ENCODE peak calls at places on chromosome 22, in seven cellular contexts. G, L, C, D, B, E and A are unnamed samples.

GRCh38 chr22:47165998-47166397 is 403.5 kb downstream of the TBC1D22A start:
- DNase-seq in G (no peak), L (no peak), C (no peak), D (no peak), B (no peak), E (no peak), A (no peak)

GRCh38 chr22:48918585-48919186 is 909.0 kb downstream of the BRD1 start:
- DNase-seq in G (no peak), L (no peak), C (no peak), D (no peak), B (no peak), E (no peak), A (no peak)

GRCh38 chr22:46081831-46082210 is 68.5 kb upstream of the PPARA start:
- DNase-seq in G (no peak), L (peak), C (peak), D (no peak), B (no peak), E (no peak), A (no peak)

GRCh38 chr22:38782402-38783094 is 11.4 kb downstream of the DNAL4 start:
- DNase-seq in G (peak), L (peak), C (no peak), D (peak), B (peak), E (peak), A (no peak)

GRCh38 chr22:30240541-30241417 is 5.8 kb downstream of the LIF start:
- DNase-seq in G (no peak), L (no peak), C (no peak), D (no peak), B (no peak), E (peak), A (no peak)

GRCh38 chr22:21652010-21652546 is 10.0 kb downstream of the SDF2L1 start:
- DNase-seq in G (peak), L (peak), C (peak), D (peak), B (peak), E (peak), A (peak)

GRCh38 chr22:17774206-17774927 is at the start of gene BID:
- DNase-seq in G (peak), L (peak), C (no peak), D (peak), B (no peak), E (peak), A (peak)

GRCh38 chr22:45323695-45324094 is 14.0 kb downstream of the FAM118A start:
- DNase-seq in G (no peak), L (no peak), C (no peak), D (no peak), B (no peak), E (no peak), A (no peak)

GRCh38 chr22:39174498-39175120 is 22.1 kb upstream of the CBX7 start:
- DNase-seq in G (peak), L (peak), C (peak), D (no peak), B (peak), E (peak), A (peak)

GRCh38 chr22:48738204-48738980 is 1089.3 kb downstream of the BRD1 start:
- DNase-seq in G (no peak), L (no peak), C (no peak), D (no peak), B (no peak), E (no peak), A (no peak)

GRCh38 chr22:40257979-40258378 is 80.3 kb downstream of the TNRC6B start:
- DNase-seq in G (peak), L (no peak), C (no peak), D (no peak), B (peak), E (peak), A (no peak)

GRCh38 chr22:32644252-32645100 is 157.0 kb upstream of the TIMP3 start:
- DNase-seq in G (peak), L (no peak), C (peak), D (no peak), B (peak), E (peak), A (peak)

GRCh38 chr22:17931400-17931825 is 92.9 kb downstream of the MICAL3 start:
- DNase-seq in G (no peak), L (no peak), C (peak), D (no peak), B (no peak), E (no peak), A (no peak)

GRCh38 chr22:40463017-40463631 is 92.7 kb downstream of the SGSM3 start:
- DNase-seq in G (no peak), L (no peak), C (no peak), D (peak), B (no peak), E (no peak), A (peak)

GRCh38 chr22:30265851-30266444 is 703 bp downstream of the OSM start:
- DNase-seq in G (no peak), L (no peak), C (no peak), D (peak), B (no peak), E (no peak), A (peak)

GRCh38 chr22:39496131-39496838 is 5.8 kb upstream of the MIEF1 start:
- DNase-seq in G (peak), L (peak), C (peak), D (peak), B (peak), E (peak), A (peak)

GRCh38 chr22:31100762-31101525 is 6.4 kb downstream of the SELENOM start:
- DNase-seq in G (no peak), L (no peak), C (no peak), D (no peak), B (no peak), E (no peak), A (no peak)

GRCh38 chr22:41240377-41241132 is at the start of gene CHADL:
- DNase-seq in G (no peak), L (peak), C (no peak), D (no peak), B (no peak), E (no peak), A (no peak)

GRCh38 chr22:32811788-32812187 is 10.3 kb downstream of the TIMP3 start:
- DNase-seq in G (no peak), L (no peak), C (no peak), D (no peak), B (no peak), E (no peak), A (no peak)

GRCh38 chr22:47854226-47854625 is 1091.8 kb downstream of the TBC1D22A start:
- DNase-seq in G (no peak), L (no peak), C (no peak), D (no peak), B (no peak), E (no peak), A (no peak)

GRCh38 chr22:27801616-27802388 is at the start of gene MN1:
- DNase-seq in G (peak), L (no peak), C (no peak), D (no peak), B (peak), E (peak), A (peak)

GRCh38 chr22:43923631-43924548 is at the start of gene PNPLA3:
- DNase-seq in G (peak), L (peak), C (peak), D (peak), B (peak), E (peak), A (peak)

GRCh38 chr22:48894804-48895250 is 932.8 kb downstream of the BRD1 start:
- DNase-seq in G (no peak), L (no peak), C (no peak), D (no peak), B (no peak), E (no peak), A (no peak)

GRCh38 chr22:44981857-44982256 is 27.9 kb downstream of the PHF21B start:
- DNase-seq in G (no peak), L (no peak), C (no peak), D (no peak), B (no peak), E (no peak), A (no peak)

GRCh38 chr22:31933816-31934482 is 10.4 kb upstream of the YWHAH start:
- DNase-seq in G (no peak), L (peak), C (no peak), D (no peak), B (no peak), E (no peak), A (no peak)

GRCh38 chr22:18110944-18111758 is 542 bp downstream of the TUBA8 start:
- DNase-seq in G (no peak), L (no peak), C (no peak), D (no peak), B (no peak), E (no peak), A (no peak)

DNA sequence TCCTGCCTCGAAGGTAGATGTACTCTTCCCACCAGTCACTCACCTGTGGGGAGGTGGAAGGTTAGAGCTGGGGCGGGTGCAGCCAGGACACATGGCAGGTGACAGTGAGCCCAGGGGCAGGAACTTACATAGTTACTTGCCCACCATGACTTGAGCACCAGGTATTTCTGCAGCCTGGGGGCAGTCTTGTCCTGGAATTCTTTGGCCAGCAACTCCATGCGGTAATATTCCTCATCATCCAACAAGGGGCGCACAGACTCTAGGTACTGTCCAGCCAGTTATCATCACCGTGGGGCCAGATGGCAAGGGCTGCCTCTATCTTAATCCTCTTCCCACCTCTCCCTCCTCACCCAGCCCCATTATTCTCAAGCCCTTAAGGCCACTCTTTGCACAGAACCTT is 2.2 kb downstream of the CPT1B start:
- DNase-seq in G (peak), L (peak), C (no peak), D (no peak), B (peak), E (peak), A (no peak)
- TF ChIP-seq CTCF in G (peak), L (peak), C (peak), D (no peak), B (peak), E (peak), A (no peak)

DNA sequence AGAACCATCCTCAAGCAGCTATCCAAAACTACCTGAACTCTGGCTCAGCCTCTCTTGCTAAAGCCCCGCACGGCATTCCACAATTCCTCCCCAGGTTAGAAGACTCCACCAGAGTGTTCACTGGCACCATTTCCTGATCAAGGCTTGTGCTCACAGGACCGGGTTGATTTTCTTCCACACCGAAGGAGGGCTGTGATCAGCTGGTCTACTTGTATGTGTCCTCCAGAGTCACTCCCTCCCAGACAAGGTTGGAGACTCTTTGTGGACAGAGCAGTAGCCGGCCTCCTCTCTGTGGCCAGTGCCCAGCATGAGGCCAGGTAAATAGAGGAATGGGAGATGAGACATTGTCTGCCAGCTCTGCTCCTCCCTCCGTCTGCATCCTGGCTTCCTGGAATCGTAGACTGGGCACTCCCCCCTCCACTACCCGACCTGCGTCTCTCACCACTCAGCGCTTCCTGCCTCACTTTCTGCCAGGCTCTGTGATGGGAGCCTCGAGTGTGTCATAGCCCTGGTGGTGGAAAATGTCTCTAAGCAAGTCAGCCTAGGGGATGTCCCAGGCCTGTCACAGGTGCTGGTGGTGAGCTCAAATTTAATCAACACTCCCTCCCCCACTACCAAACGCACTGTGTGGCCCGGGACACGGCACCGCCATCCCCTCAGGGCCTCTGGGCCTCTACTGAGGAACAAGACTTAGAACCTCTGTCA is 12.5 kb upstream of the TMPRSS6 start:
- DNase-seq in G (peak), L (no peak), C (peak), D (peak), B (peak), E (peak), A (peak)
- TF ChIP-seq CTCF in G (no peak), L (no peak), C (no peak), D (no peak), B (peak), E (no peak), A (no peak)

GRCh38 chr22:28801845-28802594 is 1.7 kb upstream of the XBP1 start:
- DNase-seq in G (no peak), L (no peak), C (no peak), D (no peak), B (no peak), E (no peak), A (no peak)

GRCh38 chr22:28799125-28799833 is 1.1 kb downstream of the XBP1 start:
- DNase-seq in G (peak), L (peak), C (peak), D (no peak), B (peak), E (peak), A (peak)

GRCh38 chr22:28799834-28800307 is 498 bp downstream of the XBP1 start:
- DNase-seq in G (peak), L (peak), C (peak), D (no peak), B (peak), E (peak), A (peak)

GRCh38 chr22:28800308-28801041 is at the start of gene XBP1:
- DNase-seq in G (peak), L (peak), C (peak), D (peak), B (peak), E (peak), A (peak)

DNA sequence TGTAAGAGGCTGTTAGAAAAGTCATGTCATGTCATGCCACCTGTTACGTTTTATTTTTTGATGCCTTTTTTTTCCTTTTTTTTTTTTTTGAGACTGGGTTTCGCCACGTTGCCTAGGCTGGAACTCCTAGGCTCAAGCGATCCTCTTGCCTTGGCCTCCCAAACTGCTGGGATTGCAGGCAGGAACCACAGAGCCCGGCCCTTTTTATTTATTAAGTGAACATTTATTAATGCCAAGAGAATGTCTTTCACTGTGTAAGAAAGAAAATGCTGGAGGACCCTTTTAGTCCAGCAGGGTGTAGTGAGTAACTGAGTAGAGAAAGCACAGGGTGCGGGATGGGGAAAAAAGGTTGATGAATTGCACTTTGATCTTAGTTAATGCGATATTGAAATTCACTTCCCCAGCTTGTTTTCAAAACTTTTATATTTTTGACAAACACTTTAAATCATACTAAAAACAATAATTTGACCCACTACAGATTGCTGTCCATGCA is 2.3 kb upstream of the XBP1 start:
- DNase-seq in G (no peak), L (no peak), C (no peak), D (no peak), B (no peak), E (no peak), A (peak)
- TF ChIP-seq CTCF in G (no peak), L (peak), C (no peak), D (no peak), B (no peak), E (no peak), A (peak)

GRCh38 chr22:35684270-35684700 is 33.4 kb upstream of the APOL5 start:
- DNase-seq in G (peak), L (peak), C (no peak), D (no peak), B (peak), E (peak), A (no peak)
- TF ChIP-seq CTCF in G (peak), L (peak), C (no peak), D (no peak), B (peak), E (peak), A (no peak)

GRCh38 chr22:25060522-25061071 is 108.1 kb downstream of the KIAA1671 start:
- DNase-seq in G (no peak), L (no peak), C (no peak), D (no peak), B (no peak), E (no peak), A (peak)
- TF ChIP-seq CTCF in G (peak), L (peak), C (peak), D (no peak), B (no peak), E (no peak), A (peak)

DNA sequence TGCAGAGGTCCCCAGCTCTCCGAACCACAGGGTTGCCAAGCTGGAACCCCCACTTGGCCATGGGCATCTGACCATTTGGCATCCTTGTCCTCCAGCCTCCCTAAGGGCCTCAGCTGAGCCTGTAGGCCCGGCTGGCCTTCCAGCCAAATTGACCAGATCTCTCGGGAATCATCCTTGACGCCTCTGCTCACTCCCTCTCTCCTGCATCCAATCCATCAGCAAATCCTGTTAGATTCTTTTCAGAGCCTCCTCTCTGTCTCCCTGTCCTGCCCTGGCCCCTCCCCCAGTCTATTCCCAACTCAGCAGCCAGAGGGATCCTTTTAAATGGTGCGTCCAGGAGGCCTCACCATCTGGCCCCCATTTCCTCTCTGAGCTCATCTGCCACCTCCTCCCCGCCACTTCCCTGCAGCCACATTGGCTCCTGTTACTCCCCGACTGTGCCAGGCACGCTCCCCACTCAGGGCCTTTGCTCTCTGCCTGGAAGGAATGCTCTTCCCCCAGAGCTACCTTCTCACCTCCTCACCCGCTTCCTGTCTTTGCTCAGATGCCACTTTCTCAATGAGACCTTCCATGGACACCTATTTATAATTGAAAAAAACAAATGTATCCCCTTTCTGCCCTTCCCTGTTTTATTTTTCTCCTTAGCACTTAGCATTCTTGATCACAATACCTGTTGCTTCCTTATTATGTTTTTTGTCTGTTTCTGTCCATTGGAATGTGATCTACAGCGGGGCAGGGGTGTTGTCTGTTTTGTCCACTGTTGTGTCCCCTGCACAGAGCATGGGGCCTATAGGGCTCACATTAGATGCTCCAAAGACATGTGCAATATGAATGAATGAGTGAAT is 78.1 kb downstream of the NFAM1 start:
- DNase-seq in G (peak), L (peak), C (no peak), D (no peak), B (no peak), E (peak), A (no peak)
- TF ChIP-seq CTCF in G (no peak), L (peak), C (no peak), D (no peak), B (no peak), E (no peak), A (no peak)

DNA sequence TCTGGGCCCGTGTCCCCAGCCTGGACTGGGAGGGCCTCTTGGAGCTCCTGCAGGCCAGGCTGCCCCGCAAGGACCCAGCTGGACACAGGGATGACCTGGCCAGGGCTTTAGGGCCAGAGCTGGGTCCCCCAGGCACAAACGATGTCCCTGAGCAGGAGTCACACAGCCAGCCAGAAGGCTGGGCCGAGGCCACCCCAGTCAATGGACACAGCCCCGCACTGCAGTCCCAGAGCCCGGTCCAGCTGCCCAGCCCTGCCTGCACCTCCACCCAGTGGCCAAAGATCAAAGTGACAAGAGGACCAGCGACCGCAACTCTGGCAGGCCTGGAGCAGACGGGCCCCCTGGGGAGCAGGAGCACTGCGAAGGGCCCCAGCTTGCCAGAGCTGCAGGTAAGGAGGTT is 38.2 kb downstream of the TRIOBP start:
- DNase-seq in G (no peak), L (peak), C (peak), D (no peak), B (no peak), E (no peak), A (no peak)
- TF ChIP-seq CTCF in G (peak), L (peak), C (peak), D (no peak), B (peak), E (peak), A (no peak)